ENCODE peak calls at places on chromosomes 7 and 10, in six cellular contexts. One of them, this sample, is unnamed.

GRCh38 chr10:12643279-12643678 is 293.9 kb downstream of the CAMK1D start:
- DNase-seq in colonic mucosa: no peak
- DNase-seq in GM12878: no peak
- DNase-seq in CD8-positive, alpha-beta T cell: no peak
- DNase-seq in thoracic aorta: no peak
- DNase-seq in SJCRH30: peak
- DNase-seq in this sample: no peak

GRCh38 chr7:135994466-135995205 is 17.5 kb upstream of the MTPN start:
- DNase-seq in colonic mucosa: no peak
- DNase-seq in GM12878: no peak
- DNase-seq in CD8-positive, alpha-beta T cell: no peak
- DNase-seq in thoracic aorta: no peak
- DNase-seq in SJCRH30: no peak
- DNase-seq in this sample: no peak

GRCh38 chr7:90007831-90008230 is 146.4 kb upstream of the STEAP1 start:
- DNase-seq in colonic mucosa: no peak
- DNase-seq in GM12878: no peak
- DNase-seq in CD8-positive, alpha-beta T cell: no peak
- DNase-seq in thoracic aorta: no peak
- DNase-seq in SJCRH30: no peak
- DNase-seq in this sample: no peak

GRCh38 chr10:11476035-11476434 is 135.4 kb downstream of the USP6NL start:
- DNase-seq in colonic mucosa: no peak
- DNase-seq in GM12878: no peak
- DNase-seq in CD8-positive, alpha-beta T cell: no peak
- DNase-seq in thoracic aorta: no peak
- DNase-seq in SJCRH30: no peak
- DNase-seq in this sample: no peak

GRCh38 chr7:43873300-43873699 is 4.0 kb upstream of the MRPS24 start:
- DNase-seq in colonic mucosa: peak
- DNase-seq in GM12878: no peak
- DNase-seq in CD8-positive, alpha-beta T cell: no peak
- DNase-seq in thoracic aorta: peak
- DNase-seq in SJCRH30: no peak
- DNase-seq in this sample: no peak

GRCh38 chr7:1939434-1940401 is 269.6 kb downstream of the ELFN1 start:
- DNase-seq in colonic mucosa: no peak
- DNase-seq in GM12878: no peak
- DNase-seq in CD8-positive, alpha-beta T cell: peak
- DNase-seq in thoracic aorta: no peak
- DNase-seq in SJCRH30: no peak
- DNase-seq in this sample: no peak

GRCh38 chr7:16491148-16491547 is 25.6 kb upstream of the SOSTDC1 start:
- DNase-seq in colonic mucosa: no peak
- DNase-seq in GM12878: no peak
- DNase-seq in CD8-positive, alpha-beta T cell: no peak
- DNase-seq in thoracic aorta: no peak
- DNase-seq in SJCRH30: peak
- DNase-seq in this sample: no peak

GRCh38 chr7:156892086-156892800 is 740 bp downstream of the LMBR1 start:
- DNase-seq in colonic mucosa: peak
- DNase-seq in GM12878: no peak
- DNase-seq in CD8-positive, alpha-beta T cell: peak
- DNase-seq in thoracic aorta: no peak
- DNase-seq in SJCRH30: peak
- DNase-seq in this sample: peak

GRCh38 chr7:63900394-63901203 is 98.0 kb upstream of the ZNF722 start:
- DNase-seq in colonic mucosa: peak
- DNase-seq in GM12878: no peak
- DNase-seq in CD8-positive, alpha-beta T cell: peak
- DNase-seq in thoracic aorta: peak
- DNase-seq in SJCRH30: no peak
- DNase-seq in this sample: no peak

GRCh38 chr7:102991540-102992214 is 78.9 kb downstream of the LRRC17 start:
- DNase-seq in colonic mucosa: peak
- DNase-seq in GM12878: no peak
- DNase-seq in CD8-positive, alpha-beta T cell: no peak
- DNase-seq in thoracic aorta: no peak
- DNase-seq in SJCRH30: peak
- DNase-seq in this sample: no peak

GRCh38 chr7:23067271-23067670 is 38.3 kb upstream of the KLHL7 start:
- DNase-seq in colonic mucosa: no peak
- DNase-seq in GM12878: no peak
- DNase-seq in CD8-positive, alpha-beta T cell: no peak
- DNase-seq in thoracic aorta: no peak
- DNase-seq in SJCRH30: no peak
- DNase-seq in this sample: no peak

GRCh38 chr7:24978837-24979469 is 1.0 kb downstream of the OSBPL3 start:
- DNase-seq in colonic mucosa: no peak
- DNase-seq in GM12878: no peak
- DNase-seq in CD8-positive, alpha-beta T cell: no peak
- DNase-seq in thoracic aorta: no peak
- DNase-seq in SJCRH30: peak
- DNase-seq in this sample: peak

GRCh38 chr10:79139124-79139835 is 70.5 kb downstream of the ZMIZ1 start:
- DNase-seq in colonic mucosa: no peak
- DNase-seq in GM12878: no peak
- DNase-seq in CD8-positive, alpha-beta T cell: no peak
- DNase-seq in thoracic aorta: peak
- DNase-seq in SJCRH30: peak
- DNase-seq in this sample: peak

GRCh38 chr7:79403879-79404278 is 49.6 kb downstream of the MAGI2 start:
- DNase-seq in colonic mucosa: no peak
- DNase-seq in GM12878: no peak
- DNase-seq in CD8-positive, alpha-beta T cell: no peak
- DNase-seq in thoracic aorta: no peak
- DNase-seq in SJCRH30: no peak
- DNase-seq in this sample: no peak

GRCh38 chr7:56040691-56041090 is 10.6 kb downstream of the PSPH start:
- DNase-seq in colonic mucosa: no peak
- DNase-seq in GM12878: no peak
- DNase-seq in CD8-positive, alpha-beta T cell: no peak
- DNase-seq in thoracic aorta: no peak
- DNase-seq in SJCRH30: no peak
- DNase-seq in this sample: no peak

GRCh38 chr7:87831127-87831526 is 45.0 kb downstream of the SLC25A40 start:
- DNase-seq in colonic mucosa: no peak
- DNase-seq in GM12878: no peak
- DNase-seq in CD8-positive, alpha-beta T cell: no peak
- DNase-seq in thoracic aorta: no peak
- DNase-seq in SJCRH30: peak
- DNase-seq in this sample: no peak

GRCh38 chr7:357531-358209 is 67.7 kb downstream of the FOXL3 start:
- DNase-seq in colonic mucosa: no peak
- DNase-seq in GM12878: no peak
- DNase-seq in CD8-positive, alpha-beta T cell: no peak
- DNase-seq in thoracic aorta: no peak
- DNase-seq in SJCRH30: no peak
- DNase-seq in this sample: no peak

GRCh38 chr7:98423043-98423442 is 22.2 kb upstream of the BAIAP2L1 start:
- DNase-seq in colonic mucosa: no peak
- DNase-seq in GM12878: no peak
- DNase-seq in CD8-positive, alpha-beta T cell: no peak
- DNase-seq in thoracic aorta: no peak
- DNase-seq in SJCRH30: peak
- DNase-seq in this sample: no peak

GRCh38 chr10:26857991-26858706 is 2.6 kb downstream of the ABI1 start:
- DNase-seq in colonic mucosa: no peak
- DNase-seq in GM12878: peak
- DNase-seq in CD8-positive, alpha-beta T cell: no peak
- DNase-seq in thoracic aorta: no peak
- DNase-seq in SJCRH30: peak
- DNase-seq in this sample: no peak

GRCh38 chr7:90736968-90737939 is 141.1 kb downstream of the CDK14 start:
- DNase-seq in colonic mucosa: no peak
- DNase-seq in GM12878: peak
- DNase-seq in CD8-positive, alpha-beta T cell: no peak
- DNase-seq in thoracic aorta: no peak
- DNase-seq in SJCRH30: no peak
- DNase-seq in this sample: no peak

GRCh38 chr7:64515781-64516180 is 47.1 kb downstream of the ZNF680 start:
- DNase-seq in colonic mucosa: no peak
- DNase-seq in GM12878: no peak
- DNase-seq in CD8-positive, alpha-beta T cell: no peak
- DNase-seq in thoracic aorta: no peak
- DNase-seq in SJCRH30: no peak
- DNase-seq in this sample: no peak

GRCh38 chr7:26081627-26082026 is 70.4 kb upstream of the NFE2L3 start:
- DNase-seq in colonic mucosa: peak
- DNase-seq in GM12878: no peak
- DNase-seq in CD8-positive, alpha-beta T cell: no peak
- DNase-seq in thoracic aorta: no peak
- DNase-seq in SJCRH30: no peak
- DNase-seq in this sample: no peak

GRCh38 chr7:148185050-148185449 is 405.5 kb upstream of the C7orf33 start:
- DNase-seq in colonic mucosa: no peak
- DNase-seq in GM12878: no peak
- DNase-seq in CD8-positive, alpha-beta T cell: no peak
- DNase-seq in thoracic aorta: no peak
- DNase-seq in SJCRH30: no peak
- DNase-seq in this sample: no peak

GRCh38 chr10:44958196-44958896 is 1.3 kb upstream of the RASSF4 start:
- DNase-seq in colonic mucosa: peak
- DNase-seq in GM12878: no peak
- DNase-seq in CD8-positive, alpha-beta T cell: no peak
- DNase-seq in thoracic aorta: no peak
- DNase-seq in SJCRH30: no peak
- DNase-seq in this sample: no peak

GRCh38 chr7:1664711-1665591 is 5.1 kb upstream of the ELFN1 start:
- DNase-seq in colonic mucosa: peak
- DNase-seq in GM12878: no peak
- DNase-seq in CD8-positive, alpha-beta T cell: peak
- DNase-seq in thoracic aorta: no peak
- DNase-seq in SJCRH30: peak
- DNase-seq in this sample: peak

GRCh38 chr7:18890885-18891621 is 226.4 kb downstream of the TWIST1 start:
- DNase-seq in colonic mucosa: no peak
- DNase-seq in GM12878: no peak
- DNase-seq in CD8-positive, alpha-beta T cell: no peak
- DNase-seq in thoracic aorta: no peak
- DNase-seq in SJCRH30: no peak
- DNase-seq in this sample: no peak

DNA sequence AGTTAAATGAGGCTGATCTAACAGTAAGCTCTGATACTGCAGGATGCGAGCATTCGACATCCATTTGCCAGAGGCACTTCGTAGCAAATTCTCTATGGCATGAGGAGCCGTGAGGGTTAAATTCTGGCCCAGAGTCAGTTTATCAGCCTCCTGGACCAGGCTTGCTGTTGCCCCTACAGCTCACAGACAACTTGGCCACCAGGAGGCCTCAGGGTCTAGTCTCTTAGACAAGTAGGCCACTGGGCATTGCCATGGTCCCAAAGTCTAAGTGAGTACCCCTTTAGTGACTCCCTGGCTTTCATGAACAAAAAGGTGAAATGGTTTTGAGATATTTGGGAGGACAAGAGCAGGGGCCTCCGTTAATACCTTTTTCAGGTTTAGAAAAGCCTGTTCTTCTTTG is 178.0 kb upstream of the MBL2 start:
- DNase-seq in colonic mucosa: no peak
- DNase-seq in GM12878: no peak
- DNase-seq in CD8-positive, alpha-beta T cell: no peak
- DNase-seq in thoracic aorta: no peak
- DNase-seq in SJCRH30: no peak
- DNase-seq in this sample: no peak
- H3K4me3 ChIP-seq in colonic mucosa: no peak
- H3K4me3 ChIP-seq in GM12878: no peak
- H3K4me3 ChIP-seq in CD8-positive, alpha-beta T cell: no peak
- H3K4me3 ChIP-seq in thoracic aorta: no peak
- H3K4me3 ChIP-seq in SJCRH30: no peak
- H3K4me3 ChIP-seq in this sample: no peak

GRCh38 chr10:121309164-121309563 is 289.1 kb downstream of the FGFR2 start:
- DNase-seq in colonic mucosa: no peak
- DNase-seq in GM12878: no peak
- DNase-seq in CD8-positive, alpha-beta T cell: no peak
- DNase-seq in thoracic aorta: no peak
- DNase-seq in SJCRH30: no peak
- DNase-seq in this sample: no peak
- H3K27ac ChIP-seq in colonic mucosa: no peak
- H3K27ac ChIP-seq in GM12878: no peak
- H3K27ac ChIP-seq in CD8-positive, alpha-beta T cell: no peak
- H3K27ac ChIP-seq in thoracic aorta: no peak
- H3K27ac ChIP-seq in SJCRH30: peak
- H3K27ac ChIP-seq in this sample: no peak

GRCh38 chr10:87816163-87816841 is 1.7 kb downstream of the ATAD1 start:
- DNase-seq in colonic mucosa: no peak
- DNase-seq in GM12878: no peak
- DNase-seq in CD8-positive, alpha-beta T cell: no peak
- DNase-seq in thoracic aorta: no peak
- DNase-seq in SJCRH30: no peak
- DNase-seq in this sample: no peak
- H3K4me3 ChIP-seq in colonic mucosa: peak
- H3K4me3 ChIP-seq in GM12878: peak
- H3K4me3 ChIP-seq in CD8-positive, alpha-beta T cell: peak
- H3K4me3 ChIP-seq in thoracic aorta: peak
- H3K4me3 ChIP-seq in SJCRH30: peak
- H3K4me3 ChIP-seq in this sample: no peak

GRCh38 chr10:132962623-132963429 is 20.5 kb upstream of the CFAP46 start:
- DNase-seq in colonic mucosa: no peak
- DNase-seq in GM12878: no peak
- DNase-seq in CD8-positive, alpha-beta T cell: no peak
- DNase-seq in thoracic aorta: no peak
- DNase-seq in SJCRH30: no peak
- DNase-seq in this sample: no peak

GRCh38 chr10:132964231-132964630 is 21.9 kb upstream of the CFAP46 start:
- DNase-seq in colonic mucosa: no peak
- DNase-seq in GM12878: no peak
- DNase-seq in CD8-positive, alpha-beta T cell: no peak
- DNase-seq in thoracic aorta: no peak
- DNase-seq in SJCRH30: no peak
- DNase-seq in this sample: no peak

GRCh38 chr10:132967540-132967939 is 25.2 kb upstream of the CFAP46 start:
- DNase-seq in colonic mucosa: peak
- DNase-seq in GM12878: no peak
- DNase-seq in CD8-positive, alpha-beta T cell: no peak
- DNase-seq in thoracic aorta: no peak
- DNase-seq in SJCRH30: no peak
- DNase-seq in this sample: no peak

GRCh38 chr10:132963430-132963960 is 21.1 kb upstream of the CFAP46 start:
- DNase-seq in colonic mucosa: no peak
- DNase-seq in GM12878: no peak
- DNase-seq in CD8-positive, alpha-beta T cell: no peak
- DNase-seq in thoracic aorta: no peak
- DNase-seq in SJCRH30: no peak
- DNase-seq in this sample: no peak

DNA sequence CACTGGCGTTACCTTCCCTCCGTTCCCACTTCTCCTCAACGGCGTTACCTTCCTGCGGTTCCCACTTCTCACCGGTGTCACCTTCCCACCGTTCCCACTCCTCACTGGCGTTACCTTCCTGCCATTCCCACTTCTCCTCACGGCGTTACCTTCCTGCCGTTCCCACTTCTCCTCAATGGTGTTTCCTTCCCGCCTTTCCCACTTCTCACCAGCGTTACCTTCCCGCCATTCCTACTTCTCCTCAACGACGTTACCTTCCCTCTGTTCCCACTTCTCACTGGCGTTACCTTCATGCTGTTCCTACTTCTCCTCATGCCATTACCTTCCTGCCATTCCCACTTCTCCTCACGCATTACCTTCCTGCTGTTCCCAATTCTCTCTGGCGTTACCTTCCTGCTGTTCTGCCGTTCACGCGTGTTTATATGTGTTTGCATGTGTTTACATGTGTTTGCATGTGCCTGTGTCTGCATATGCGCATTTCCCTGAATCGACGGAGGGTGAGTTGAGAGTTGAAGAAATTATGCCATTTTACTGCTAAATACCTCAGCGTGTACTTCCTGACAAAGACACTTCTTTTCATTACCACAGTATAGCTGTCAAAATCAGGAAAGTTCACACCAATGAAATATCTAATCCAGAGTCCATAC is 23.2 kb upstream of the CFAP46 start:
- DNase-seq in colonic mucosa: no peak
- DNase-seq in GM12878: no peak
- DNase-seq in CD8-positive, alpha-beta T cell: no peak
- DNase-seq in thoracic aorta: no peak
- DNase-seq in SJCRH30: no peak
- DNase-seq in this sample: no peak
- H3K27ac ChIP-seq in colonic mucosa: no peak
- H3K27ac ChIP-seq in GM12878: no peak
- H3K27ac ChIP-seq in CD8-positive, alpha-beta T cell: no peak
- H3K27ac ChIP-seq in thoracic aorta: no peak
- H3K27ac ChIP-seq in SJCRH30: no peak
- H3K27ac ChIP-seq in this sample: no peak